ENCODE peak calls at places on chromosomes 4 and X, in five cellular contexts. G, N, T, B and D are unnamed samples.

GRCh38 chr4:43132010-43132582 is 239.6 kb downstream of the GRXCR1 start:
- DNase-seq in G (peak), N (peak), T (peak), B (no peak), D (peak)

GRCh38 chr4:89422441-89422950 is 114.9 kb upstream of the GPRIN3 start:
- DNase-seq in G (no peak), N (no peak), T (no peak), B (no peak), D (no peak)

GRCh38 chrX:22686138-22686541 is 313.6 kb upstream of the DDX53 start:
- DNase-seq in G (no peak), N (no peak), T (no peak), B (no peak), D (peak)

GRCh38 chrX:19709812-19710518 is 177.4 kb downstream of the SH3KBP1 start:
- DNase-seq in G (no peak), N (no peak), T (no peak), B (no peak), D (peak)

GRCh38 chrX:40173662-40174593 is 76.2 kb upstream of the BCOR start:
- DNase-seq in G (peak), N (peak), T (no peak), B (peak), D (peak)

GRCh38 chrX:96372313-96373046 is 312.2 kb upstream of the DIAPH2 start:
- DNase-seq in G (peak), N (peak), T (no peak), B (no peak), D (peak)

GRCh38 chrX:112043997-112044396 is 38.6 kb downstream of the TRPC5 start:
- DNase-seq in G (peak), N (peak), T (no peak), B (no peak), D (no peak)

GRCh38 chrX:40938418-40938817 is 146.8 kb upstream of the USP9X start:
- DNase-seq in G (no peak), N (peak), T (no peak), B (no peak), D (peak)

GRCh38 chrX:15524417-15524816 is 23.8 kb downstream of the BMX start:
- DNase-seq in G (no peak), N (no peak), T (no peak), B (no peak), D (no peak)

GRCh38 chr4:140697709-140698560 is 58.2 kb downstream of the TBC1D9 start:
- DNase-seq in G (no peak), N (no peak), T (no peak), B (no peak), D (no peak)

GRCh38 chr4:74284074-74284473 is 24.2 kb upstream of the EPGN start:
- DNase-seq in G (no peak), N (no peak), T (no peak), B (no peak), D (peak)

GRCh38 chr4:68175562-68176155 is 46.0 kb upstream of the TMPRSS11F start:
- DNase-seq in G (peak), N (peak), T (peak), B (no peak), D (peak)

GRCh38 chrX:148682206-148682605 is 181.8 kb downstream of the AFF2 start:
- DNase-seq in G (no peak), N (no peak), T (no peak), B (no peak), D (no peak)

GRCh38 chrX:148681605-148682004 is 181.2 kb downstream of the AFF2 start:
- DNase-seq in G (no peak), N (no peak), T (no peak), B (no peak), D (no peak)
- TF ChIP-seq CTCF in G (no peak), N (no peak), T (no peak), B (no peak), D (no peak)

DNA sequence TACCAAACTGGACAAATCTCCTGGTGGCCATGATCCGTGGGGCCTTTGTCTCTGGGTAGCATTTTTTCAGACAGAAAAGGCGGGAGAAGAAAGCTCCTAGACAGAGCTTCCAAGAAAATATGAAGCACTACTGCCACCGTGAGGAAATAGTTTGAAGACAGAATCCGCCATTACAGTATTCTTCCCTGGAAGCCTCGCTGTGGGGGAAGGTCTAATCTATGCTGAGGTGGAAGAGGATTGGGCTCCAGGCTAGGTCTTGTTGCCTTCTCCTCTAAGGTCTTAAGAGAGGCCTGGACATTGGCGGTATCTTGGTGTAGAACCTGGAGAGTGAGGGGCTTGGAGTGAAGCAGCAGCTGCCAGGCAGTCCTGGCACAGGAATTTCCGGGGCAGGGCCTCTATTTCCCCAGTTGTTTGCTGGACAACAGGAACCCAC is 218.9 kb downstream of the OR13H1 start:
- DNase-seq in G (peak), N (no peak), T (peak), B (no peak), D (peak)
- H3K4me3 ChIP-seq in G (no peak), N (no peak), T (peak), B (peak), D (no peak)

GRCh38 chr4:1116837-1117236 is 3.5 kb upstream of the RNF212 start:
- DNase-seq in G (no peak), N (no peak), T (no peak), B (no peak), D (no peak)
- TF ChIP-seq CTCF in G (no peak), N (no peak), T (no peak), B (no peak), D (no peak)

GRCh38 chr4:147042046-147042445 is 96.4 kb upstream of the TTC29 start:
- DNase-seq in G (no peak), N (no peak), T (no peak), B (no peak), D (no peak)
- H3K4me3 ChIP-seq in G (no peak), N (no peak), T (no peak), B (no peak), D (no peak)

GRCh38 chr4:54677416-54677815 is 19.7 kb downstream of the KIT start:
- DNase-seq in G (no peak), N (no peak), T (no peak), B (no peak), D (no peak)
- TF ChIP-seq CTCF in G (no peak), N (no peak), T (no peak), B (no peak), D (no peak)

GRCh38 chr4:48779095-48779997 is 733 bp downstream of the FRYL start:
- DNase-seq in G (peak), N (peak), T (no peak), B (peak), D (peak)

GRCh38 chr4:48781968-48782367 is 1.9 kb upstream of the FRYL start:
- DNase-seq in G (no peak), N (no peak), T (no peak), B (no peak), D (no peak)

GRCh38 chr4:48778431-48779094 is 1.5 kb downstream of the FRYL start:
- DNase-seq in G (no peak), N (no peak), T (no peak), B (no peak), D (peak)

GRCh38 chr4:48779998-48780866 is at the start of gene FRYL:
- DNase-seq in G (peak), N (peak), T (peak), B (peak), D (peak)

GRCh38 chr4:48780867-48781219 is 764 bp upstream of the FRYL start:
- DNase-seq in G (peak), N (peak), T (no peak), B (no peak), D (peak)
- H3K4me3 ChIP-seq in G (peak), N (peak), T (peak), B (peak), D (peak)

DNA sequence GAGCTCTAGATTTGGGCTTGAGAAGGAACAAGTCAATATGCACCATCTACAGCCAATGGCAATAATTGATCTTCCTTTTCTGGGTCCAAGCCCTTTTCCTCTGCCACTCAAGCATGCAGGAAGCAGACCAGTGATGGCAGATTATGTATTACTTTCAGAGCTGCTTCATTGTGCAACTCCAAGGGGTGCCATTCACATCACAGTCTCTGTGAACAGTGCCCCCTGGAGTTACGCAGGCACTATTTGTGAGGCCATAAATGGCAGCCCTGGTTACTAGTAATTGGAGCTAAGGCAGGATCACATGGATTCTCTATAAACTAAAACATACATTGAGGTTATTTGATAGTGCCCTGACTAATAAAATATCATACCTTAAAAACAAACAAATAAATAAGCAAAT is 313.4 kb upstream of the SLC7A11 start:
- DNase-seq in G (peak), N (peak), T (no peak), B (no peak), D (no peak)
- TF ChIP-seq CTCF in G (peak), N (peak), T (peak), B (no peak), D (peak)